ENCODE peak calls at places on chromosomes 5 and 9, in eight cellular contexts. X, N, H, W, E, I, A and U are unnamed samples.

GRCh38 chr5:114261989-114262388 is 99.9 kb upstream of the KCNN2 start:
- DNase-seq in X (no peak), N (no peak), H (no peak), W (no peak), E (no peak), I (no peak), A (no peak), U (no peak)

GRCh38 chr5:132090107-132090506 is 16.5 kb downstream of the CSF2 start:
- DNase-seq in X (no peak), N (no peak), H (no peak), W (no peak), E (peak), I (peak), A (no peak), U (no peak)

GRCh38 chr5:126755593-126755992 is 21.3 kb upstream of the LMNB1 start:
- DNase-seq in X (no peak), N (no peak), H (no peak), W (no peak), E (no peak), I (no peak), A (no peak), U (no peak)

GRCh38 chr5:126106032-126106431 is 317.2 kb upstream of the GRAMD2B start:
- DNase-seq in X (no peak), N (no peak), H (no peak), W (no peak), E (no peak), I (no peak), A (no peak), U (no peak)

GRCh38 chr9:16145196-16145950 is 592.5 kb downstream of the CCDC171 start:
- DNase-seq in X (no peak), N (no peak), H (no peak), W (no peak), E (no peak), I (no peak), A (no peak), U (no peak)

GRCh38 chr9:106862946-106863740 is at the start of gene ZNF462:
- DNase-seq in X (peak), N (no peak), H (peak), W (no peak), E (peak), I (peak), A (no peak), U (no peak)

GRCh38 chr9:109989296-109989695 is 209.3 kb downstream of the PALM2AKAP2 start:
- DNase-seq in X (no peak), N (no peak), H (no peak), W (no peak), E (peak), I (no peak), A (no peak), U (no peak)

GRCh38 chr5:1143670-1143951 is 31.7 kb upstream of the SLC12A7 start:
- DNase-seq in X (no peak), N (no peak), H (no peak), W (no peak), E (no peak), I (no peak), A (no peak), U (no peak)

GRCh38 chr5:180135128-180135955 is 63.8 kb upstream of the RNF130 start:
- DNase-seq in X (peak), N (no peak), H (no peak), W (no peak), E (peak), I (peak), A (peak), U (no peak)

GRCh38 chr5:63877961-63878360 is 84.3 kb downstream of the HTR1A start:
- DNase-seq in X (no peak), N (no peak), H (no peak), W (no peak), E (no peak), I (no peak), A (no peak), U (no peak)

GRCh38 chr9:35757527-35758275 is 3.6 kb upstream of the MSMP start:
- DNase-seq in X (no peak), N (no peak), H (peak), W (no peak), E (peak), I (no peak), A (no peak), U (no peak)